ENCODE peak calls at places on chromosomes 4 and X, in five cellular contexts. R is GM23248; U is IMR-90; W is stomach; L is CD4-positive, CD25-positive, alpha-beta regulatory T cell. A is an unnamed sample.

GRCh38 chr4:145735330-145735638 is 55.3 kb downstream of the C4orf51 start:
- DNase-seq in W (no peak), L (no peak), U (peak), R (peak), A (no peak)

GRCh38 chr4:109982521-109982920 is 69.8 kb downstream of the EGF start:
- DNase-seq in U (no peak), W (no peak), L (no peak), R (no peak), A (no peak)

GRCh38 chr4:138007572-138007971 is 234.6 kb downstream of the SLC7A11 start:
- DNase-seq in L (no peak), R (peak), U (no peak), W (no peak), A (no peak)

GRCh38 chrX:33324099-33324498 is 112.8 kb upstream of the DMD start:
- DNase-seq in L (no peak), U (no peak), W (no peak), R (no peak), A (no peak)

GRCh38 chrX:88135735-88136134 is 611.3 kb upstream of the CPXCR1 start:
- DNase-seq in R (peak), U (no peak), W (no peak), L (no peak), A (no peak)

GRCh38 chr4:7811536-7812190 is 128.0 kb downstream of the AFAP1 start:
- DNase-seq in L (no peak), U (peak), R (peak), W (peak), A (no peak)

GRCh38 chrX:1239681-1240142 is 27.3 kb upstream of the CRLF2 start:
- DNase-seq in L (no peak), R (no peak), W (peak), U (no peak), A (peak)

GRCh38 chr4:152077582-152077981 is 316.8 kb upstream of the GATB start:
- DNase-seq in U (no peak), W (no peak), R (no peak), L (no peak), A (no peak)

GRCh38 chr4:48698029-48698901 is 81.8 kb downstream of the FRYL start:
- DNase-seq in U (peak), W (peak), L (no peak), R (peak), A (no peak)

GRCh38 chr4:186887211-186887785 is 163.6 kb upstream of the FAT1 start:
- DNase-seq in L (no peak), R (no peak), W (no peak), U (no peak), A (no peak)

GRCh38 chr4:135240796-135241195 is 1039.2 kb upstream of the PABPC4L start:
- DNase-seq in W (no peak), L (no peak), R (no peak), U (peak), A (no peak)

GRCh38 chrX:13764765-13765164 is 30.2 kb downstream of the OFD1 start:
- DNase-seq in L (no peak), W (peak), U (no peak), R (no peak), A (no peak)

GRCh38 chr4:91837608-91838029 is 466.1 kb upstream of the GRID2 start:
- DNase-seq in U (no peak), W (no peak), R (no peak), L (no peak), A (no peak)

GRCh38 chr4:827209-828081 is 1.5 kb upstream of the CPLX1 start:
- DNase-seq in U (no peak), R (no peak), W (no peak), L (no peak), A (peak)

GRCh38 chr4:168674077-168674747 is 177.4 kb downstream of the PALLD start:
- DNase-seq in R (no peak), W (no peak), L (no peak), U (peak), A (no peak)

GRCh38 chr4:72295966-72296557 is 264.3 kb downstream of the NPFFR2 start:
- DNase-seq in W (no peak), U (peak), L (peak), R (peak), A (no peak)

GRCh38 chr4:186807809-186808634 is 84.4 kb upstream of the FAT1 start:
- DNase-seq in U (no peak), R (peak), L (no peak), W (no peak), A (no peak)

GRCh38 chr4:2072971-2073807 is 14.1 kb downstream of the NAT8L start:
- DNase-seq in U (no peak), L (no peak), W (no peak), R (no peak), A (peak)

GRCh38 chrX:56068274-56068758 is 163.8 kb upstream of the KLF8 start:
- DNase-seq in U (no peak), R (no peak), L (peak), W (no peak), A (no peak)
- H3K27ac ChIP-seq in U (no peak), R (no peak), L (no peak), W (no peak), A (no peak)

GRCh38 chrX:23504895-23505294 is 162.4 kb upstream of the PRDX4 start:
- DNase-seq in L (no peak), U (no peak), W (no peak), R (no peak), A (no peak)
- H3K4me3 ChIP-seq in L (no peak), U (no peak), W (no peak), R (no peak), A (no peak)

GRCh38 chr4:43983610-43984009 is 465.0 kb downstream of the KCTD8 start:
- DNase-seq in L (no peak), R (no peak), W (no peak), U (no peak), A (no peak)
- H3K27ac ChIP-seq in L (no peak), R (no peak), W (no peak), U (no peak), A (no peak)

GRCh38 chr4:10107111-10108091 is 9.2 kb downstream of the WDR1 start:
- DNase-seq in R (peak), L (no peak), W (no peak), U (peak), A (no peak)

GRCh38 chr4:10106421-10107039 is 10.1 kb downstream of the WDR1 start:
- DNase-seq in U (peak), R (peak), W (peak), L (peak), A (no peak)

GRCh38 chr4:10105421-10105820 is 11.2 kb downstream of the WDR1 start:
- DNase-seq in R (peak), L (no peak), W (no peak), U (no peak), A (no peak)

GRCh38 chr4:10104991-10105276 is 11.7 kb downstream of the WDR1 start:
- DNase-seq in W (no peak), R (no peak), L (no peak), U (no peak), A (no peak)

DNA sequence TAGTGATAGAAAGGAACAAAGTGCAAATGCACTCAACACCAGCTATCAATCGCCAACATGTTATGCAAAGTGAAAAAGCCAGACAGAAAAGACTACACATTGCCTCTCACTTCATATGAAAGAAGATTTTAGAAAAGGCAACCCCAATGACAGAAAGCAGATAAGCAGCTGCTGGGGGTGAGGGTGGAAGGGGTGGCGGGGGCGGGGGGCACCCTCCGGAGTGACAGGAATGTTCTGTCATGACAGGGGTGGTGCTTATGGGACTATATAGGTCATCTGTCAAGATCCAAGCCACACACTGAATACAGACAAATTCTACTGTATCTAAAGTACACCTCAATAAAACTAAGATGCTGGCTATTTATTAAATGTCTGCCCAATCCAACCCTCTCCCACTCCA is 10.7 kb downstream of the WDR1 start:
- DNase-seq in W (no peak), U (no peak), L (no peak), R (no peak), A (no peak)
- H3K4me3 ChIP-seq in W (no peak), U (peak), L (peak), R (peak), A (no peak)

GRCh38 chrX:11760958-11761357 is 2.9 kb downstream of the MSL3 start:
- DNase-seq in R (no peak), W (no peak), L (no peak), U (no peak), A (no peak)

GRCh38 chrX:11759172-11759460 is 1.1 kb downstream of the MSL3 start:
- DNase-seq in U (no peak), W (no peak), R (no peak), L (no peak), A (no peak)

GRCh38 chrX:11758400-11759171 is 549 bp downstream of the MSL3 start:
- DNase-seq in R (peak), L (peak), W (peak), U (peak), A (peak)

GRCh38 chrX:11757729-11758399 is at the start of gene MSL3:
- DNase-seq in W (peak), R (peak), L (peak), U (peak), A (peak)

DNA sequence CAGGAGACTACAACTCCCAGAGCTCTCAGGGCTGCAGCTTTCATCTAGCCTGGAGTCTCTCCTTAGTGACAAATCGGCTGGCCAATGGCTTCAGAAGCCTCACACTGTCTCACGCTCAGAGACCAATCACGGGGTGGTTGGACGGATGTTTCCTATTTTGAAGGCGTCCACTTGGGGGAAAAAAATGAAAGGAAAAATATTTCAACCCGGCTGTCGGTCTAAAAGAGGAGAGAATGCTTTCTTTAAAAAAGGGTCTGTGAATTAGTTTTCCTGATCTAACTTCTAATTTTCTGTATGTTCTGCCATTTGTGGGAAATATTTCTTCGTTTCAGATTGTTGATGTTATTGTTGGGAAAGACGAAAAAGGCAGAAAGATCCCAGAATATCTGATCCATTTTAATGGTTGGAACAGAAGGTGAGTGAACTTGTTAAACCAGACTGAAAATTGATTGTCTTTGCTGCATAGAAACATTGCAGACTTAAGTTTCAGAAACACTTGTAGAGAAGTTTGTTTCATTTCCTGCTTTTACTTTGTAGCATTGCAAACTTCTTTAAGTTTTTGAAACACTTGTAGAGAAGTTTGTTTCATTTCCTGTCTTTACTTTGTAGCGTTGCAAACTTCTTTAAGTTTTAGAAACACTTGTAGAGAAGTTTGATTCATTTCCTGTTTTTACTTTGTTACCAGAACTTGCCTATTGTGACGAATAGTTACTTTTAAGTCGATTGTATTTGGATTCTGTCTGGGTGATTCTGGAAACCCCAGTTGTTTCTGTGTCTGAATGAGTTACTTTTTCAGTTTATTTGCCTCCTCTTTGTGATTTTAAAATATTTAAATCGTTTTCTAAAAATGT is 1.6 kb downstream of the MSL3 start:
- DNase-seq in U (peak), L (peak), W (peak), R (peak), A (peak)
- H3K27ac ChIP-seq in U (no peak), L (peak), W (peak), R (peak), A (peak)

GRCh38 chr4:38753021-38753806 is 29.6 kb downstream of the TLR10 start:
- DNase-seq in U (peak), W (peak), R (peak), L (peak), A (peak)
- H3K4me3 ChIP-seq in U (no peak), W (no peak), R (peak), L (no peak), A (no peak)

GRCh38 chrX:6661731-6662130 is 126.8 kb upstream of the VCX3A start:
- DNase-seq in L (no peak), R (no peak), U (no peak), W (no peak), A (no peak)
- H3K27ac ChIP-seq in L (no peak), R (no peak), U (no peak), W (no peak), A (no peak)